ENCODE peak calls at places on chromosomes 13 and 19, in nine cellular contexts. Q is esophagus muscularis mucosa, I is fibroblast of lung, Z is glutamatergic neuron, J is astrocyte of the spinal cord, B is right lobe of liver, O is cardiac fibroblast, X is IMR-90, K is Caco-2. F is an unnamed sample.

GRCh38 chr13:44465318-44465717 is 91.7 kb downstream of the SERP2 start:
- DNase-seq in Q (no peak), I (peak; percentile 39), Z (no peak), J (peak; percentile 22), B (no peak), O (peak; percentile 18), X (peak; percentile 55), K (no peak), F (no peak)

GRCh38 chr13:108961542-108962125 is 332.2 kb downstream of the MYO16 start:
- DNase-seq in Q (no peak), I (peak; percentile 43), Z (no peak), J (peak; percentile 59), B (no peak), O (peak; percentile 74), X (peak; percentile 62), K (no peak), F (no peak)

GRCh38 chr19:1935484-1936208 is 5.3 kb upstream of the CSNK1G2 start:
- DNase-seq in Q (no peak), I (peak; percentile 45), Z (no peak), J (peak; percentile 8), B (peak; percentile 69), O (peak; percentile 70), X (peak; percentile 28), K (no peak), F (no peak)

GRCh38 chr13:98507060-98507797 is 69.7 kb downstream of the STK24 start:
- DNase-seq in Q (no peak), I (peak; percentile 80), Z (peak; percentile 66), J (peak; percentile 56), B (peak; percentile 73), O (no peak), X (no peak), K (no peak), F (no peak)

GRCh38 chr13:34620073-34620858 is 321.8 kb upstream of the NBEA start:
- DNase-seq in Q (peak; percentile 53), I (no peak), Z (no peak), J (no peak), B (no peak), O (no peak), X (no peak), K (no peak), F (no peak)

GRCh38 chr13:41960195-41960699 is 662 bp downstream of the VWA8 start:
- DNase-seq in Q (no peak), I (peak; percentile 38), Z (no peak), J (peak; percentile 32), B (no peak), O (peak; percentile 50), X (peak; percentile 29), K (no peak), F (no peak)

GRCh38 chr13:82962422-82962821 is 919.9 kb downstream of the SLITRK1 start:
- DNase-seq in Q (no peak), I (peak; percentile 30), Z (no peak), J (peak; percentile 8), B (no peak), O (no peak), X (no peak), K (no peak), F (no peak)

GRCh38 chr19:19083413-19084178 is 19.8 kb downstream of the SLC25A42 start:
- DNase-seq in Q (no peak), I (no peak), Z (no peak), J (no peak), B (no peak), O (no peak), X (no peak), K (no peak), F (no peak)

GRCh38 chr13:112575680-112576079 is 12.3 kb downstream of the TUBGCP3 start:
- DNase-seq in Q (peak; percentile 77), I (peak; percentile 21), Z (no peak), J (no peak), B (no peak), O (no peak), X (no peak), K (no peak), F (no peak)

DNA sequence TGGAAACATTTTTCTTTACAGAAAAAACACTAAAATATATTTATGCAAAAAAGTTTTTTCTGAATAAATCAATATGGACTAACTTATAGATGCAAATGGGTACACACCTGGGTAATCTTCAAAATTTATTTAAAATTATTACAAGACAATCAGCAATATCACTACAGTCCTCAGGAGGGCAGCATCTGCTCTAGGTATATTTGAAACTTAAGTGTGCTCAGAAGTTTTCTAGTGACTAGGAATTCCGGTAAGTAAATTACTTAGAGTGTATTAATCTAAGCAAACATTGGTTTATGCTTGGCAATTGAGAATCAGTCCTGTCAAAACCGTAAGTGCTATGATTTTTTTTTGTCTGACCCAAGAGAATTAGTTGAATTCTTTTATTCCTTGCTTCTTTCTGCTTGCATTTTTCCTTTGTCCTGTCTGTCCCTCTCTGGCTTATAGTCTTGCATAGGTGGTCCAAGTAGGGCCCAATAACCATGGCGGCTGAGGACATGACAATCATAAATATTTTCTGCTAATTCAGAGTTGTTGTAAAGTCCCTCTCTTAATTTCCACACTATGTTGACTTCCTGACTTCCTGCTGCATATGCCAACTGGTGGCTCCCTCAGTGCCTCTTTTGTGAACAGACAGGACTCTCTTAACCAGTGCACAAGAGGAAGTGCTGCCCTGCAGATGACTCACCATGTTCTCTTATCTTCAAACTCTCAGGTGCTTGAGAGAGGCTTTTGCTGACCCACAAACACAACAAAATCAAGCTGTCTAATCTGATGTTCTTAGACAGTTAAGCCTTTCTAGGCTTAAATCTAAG is 82.2 kb downstream of the SLAIN1 start:
- DNase-seq in Q (no peak), I (peak; percentile 60), Z (no peak), J (peak; percentile 77), B (peak; percentile 26), O (peak; percentile 90), X (peak; percentile 74), K (no peak), F (no peak)
- TF ChIP-seq CTCF in Q (peak; percentile 75), I (peak; percentile 67), Z (peak; percentile 76), J (peak; percentile 61), B (peak; percentile 60), O (peak; percentile 43), X (peak; percentile 80), K (peak; percentile 74), F (peak; percentile 83)

DNA sequence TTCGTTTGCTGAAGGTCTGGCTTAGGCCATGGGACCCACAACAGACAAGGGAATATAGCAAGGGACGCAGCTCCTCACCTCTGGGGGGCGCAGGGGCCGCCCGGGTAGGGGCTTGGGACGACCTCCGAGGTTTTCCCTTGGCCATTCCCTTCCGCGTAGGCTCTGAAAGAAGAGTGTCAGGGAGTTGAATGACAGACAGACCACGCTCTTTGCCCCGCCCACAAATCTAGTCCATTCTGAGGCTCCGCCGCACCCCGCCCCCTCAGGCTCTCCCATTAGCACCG is 11.4 kb upstream of the ZNF414 start:
- DNase-seq in Q (no peak), I (no peak), Z (no peak), J (no peak), B (no peak), O (no peak), X (no peak), K (no peak), F (no peak)
- TF ChIP-seq CTCF in Q (no peak), I (peak; percentile 30), Z (peak; percentile 52), J (peak; percentile 34), B (no peak), O (no peak), X (peak; percentile 42), K (peak; percentile 26), F (no peak)

DNA sequence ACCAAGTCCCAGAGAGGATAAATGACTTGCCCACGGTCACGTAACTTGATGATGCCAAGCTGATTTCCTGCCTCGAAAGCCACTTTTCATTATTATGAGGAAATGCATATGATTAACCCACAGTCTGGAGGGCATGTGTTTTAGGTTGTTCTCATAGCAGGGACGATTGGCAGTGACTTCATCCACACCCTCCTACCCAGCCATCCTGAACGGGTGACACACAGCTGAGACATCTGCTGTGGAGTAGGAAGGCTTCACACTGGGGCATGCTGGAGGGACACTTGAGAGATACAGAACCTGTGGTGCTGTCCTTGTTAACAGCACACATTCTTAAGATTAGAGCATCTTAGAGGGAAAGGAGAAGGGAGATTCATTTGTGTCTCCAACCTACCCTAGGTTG is 65.4 kb upstream of the WDFY2 start:
- DNase-seq in Q (no peak), I (peak; percentile 44), Z (no peak), J (no peak), B (no peak), O (peak; percentile 75), X (peak; percentile 40), K (no peak), F (no peak)
- TF ChIP-seq CTCF in Q (no peak), I (no peak), Z (no peak), J (no peak), B (no peak), O (no peak), X (no peak), K (no peak), F (no peak)

GRCh38 chr13:76473552-76474134 is 412.6 kb downstream of the KCTD12 start:
- DNase-seq in Q (no peak), I (peak; percentile 64), Z (peak; percentile 79), J (peak; percentile 81), B (peak; percentile 33), O (peak; percentile 92), X (peak; percentile 80), K (peak; percentile 81), F (peak; percentile 34)

GRCh38 chr13:76470991-76471390 is 415.2 kb downstream of the KCTD12 start:
- DNase-seq in Q (no peak), I (no peak), Z (no peak), J (no peak), B (no peak), O (no peak), X (no peak), K (no peak), F (no peak)

GRCh38 chr13:76471486-76471885 is 414.7 kb downstream of the KCTD12 start:
- DNase-seq in Q (no peak), I (no peak), Z (no peak), J (no peak), B (no peak), O (no peak), X (no peak), K (no peak), F (no peak)

GRCh38 chr13:76472916-76473315 is 413.3 kb downstream of the KCTD12 start:
- DNase-seq in Q (no peak), I (no peak), Z (no peak), J (no peak), B (no peak), O (no peak), X (no peak), K (no peak), F (no peak)

GRCh38 chr13:76474356-76474755 is 411.8 kb downstream of the KCTD12 start:
- DNase-seq in Q (no peak), I (no peak), Z (no peak), J (no peak), B (no peak), O (peak; percentile 43), X (no peak), K (no peak), F (no peak)
- TF ChIP-seq CTCF in Q (no peak), I (no peak), Z (no peak), J (no peak), B (no peak), O (no peak), X (no peak), K (no peak), F (no peak)

DNA sequence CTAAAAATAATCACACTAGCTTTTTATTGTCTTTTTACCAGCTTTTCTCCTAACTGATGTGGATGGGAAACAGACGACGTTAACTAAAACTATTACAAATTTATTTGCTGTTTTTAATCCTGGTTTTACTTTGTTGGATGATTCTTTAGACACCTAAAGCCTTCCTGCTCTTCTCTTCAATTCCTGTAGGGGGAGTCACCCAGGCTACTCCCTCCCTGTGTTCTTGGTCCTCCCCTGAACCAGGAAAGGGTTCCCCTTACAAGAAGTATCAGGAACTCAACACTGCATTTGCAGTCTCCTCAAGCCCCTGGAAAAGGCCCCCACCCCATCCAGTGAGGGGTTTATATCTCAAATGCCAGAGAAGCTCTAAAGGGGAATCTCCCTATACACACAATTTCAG is 206.1 kb downstream of the SUCLA2 start:
- DNase-seq in Q (no peak), I (no peak), Z (no peak), J (no peak), B (no peak), O (peak; percentile 20), X (peak; percentile 2), K (no peak), F (no peak)
- TF ChIP-seq CTCF in Q (no peak), I (peak; percentile 52), Z (peak; percentile 17), J (peak; percentile 64), B (peak; percentile 21), O (peak; percentile 73), X (peak; percentile 26), K (peak; percentile 36), F (no peak)